ENCODE peak calls at places on chromosomes 13 and 19, in eight cellular contexts. L is mucosa of descending colon, Z is mesothelial cell of epicardium, W is nephron progenitor cell, X is heart right ventricle, N is breast epithelium, F is HL-60, R is Peyer's patch. E is an unnamed sample.

GRCh38 chr19:7507884-7508283 is 8.0 kb upstream of the ZNF358 start:
- DNase-seq in R (peak), F (no peak), X (no peak), L (peak), N (no peak), Z (no peak), W (peak), E (no peak)

GRCh38 chr13:20230913-20231838 is 943 bp downstream of the GJB6 start:
- DNase-seq in F (no peak), W (no peak), N (no peak), R (no peak), X (no peak), Z (no peak), L (no peak), E (no peak)

GRCh38 chr13:114031631-114032030 is 57.8 kb upstream of the C13orf46 start:
- DNase-seq in X (no peak), R (no peak), Z (no peak), W (no peak), L (no peak), F (no peak), N (no peak), E (no peak)

GRCh38 chr13:96499646-96500045 is 409.7 kb downstream of the HS6ST3 start:
- DNase-seq in F (no peak), L (no peak), N (no peak), Z (no peak), X (no peak), R (no peak), W (no peak), E (no peak)

GRCh38 chr19:15934332-15935078 is at the start of gene CYP4F11:
- DNase-seq in W (no peak), Z (no peak), R (peak), N (peak), L (peak), X (peak), F (no peak), E (no peak)

GRCh38 chr19:48636859-48637448 is at the start of gene DBP:
- DNase-seq in W (peak), Z (no peak), L (peak), X (peak), R (no peak), F (no peak), N (peak), E (no peak)

GRCh38 chr19:58252102-58252685 is 23.5 kb downstream of the ZNF544 start:
- DNase-seq in X (no peak), Z (no peak), W (no peak), L (no peak), N (no peak), F (no peak), R (no peak), E (no peak)

GRCh38 chr13:111431241-111431640 is 110.8 kb downstream of the TEX29 start:
- DNase-seq in L (no peak), N (no peak), X (no peak), R (no peak), W (no peak), F (no peak), Z (no peak), E (no peak)

GRCh38 chr13:113882266-113882627 is 18.4 kb upstream of the GAS6 start:
- DNase-seq in W (no peak), N (no peak), Z (no peak), X (peak), R (no peak), F (no peak), L (no peak), E (no peak)

GRCh38 chr19:49145485-49146407 is 9.4 kb downstream of the HRC start:
- DNase-seq in N (peak), Z (peak), F (peak), W (peak), X (peak), R (peak), L (peak), E (peak)

GRCh38 chr19:46218160-46218559 is 11.4 kb upstream of the IGFL1 start:
- DNase-seq in F (peak), Z (no peak), W (peak), R (no peak), N (no peak), X (no peak), L (no peak), E (no peak)

GRCh38 chr13:27969073-27969865 is at the start of gene CDX2:
- DNase-seq in W (peak), X (no peak), L (peak), N (no peak), F (no peak), R (peak), Z (no peak), E (no peak)

GRCh38 chr13:32811297-32811800 is 204.9 kb upstream of the KL start:
- DNase-seq in F (no peak), R (no peak), N (no peak), X (no peak), L (no peak), Z (no peak), W (peak), E (no peak)

GRCh38 chr13:45490068-45490467 is 25.3 kb downstream of the COG3 start:
- DNase-seq in L (no peak), W (no peak), F (no peak), R (no peak), Z (no peak), X (no peak), N (no peak), E (no peak)

GRCh38 chr13:33213797-33214196 is 71.8 kb downstream of the STARD13 start:
- DNase-seq in W (no peak), R (no peak), Z (no peak), L (no peak), N (no peak), F (no peak), X (no peak), E (no peak)

GRCh38 chr13:62320129-62320724 is 904.6 kb upstream of the PCDH20 start:
- DNase-seq in W (no peak), X (no peak), L (no peak), R (no peak), F (no peak), Z (no peak), N (no peak), E (no peak)

GRCh38 chr13:62321139-62321538 is 905.5 kb upstream of the PCDH20 start:
- DNase-seq in N (no peak), X (no peak), L (no peak), W (no peak), R (no peak), Z (no peak), F (no peak), E (no peak)

GRCh38 chr13:62320731-62321130 is 905.1 kb upstream of the PCDH20 start:
- DNase-seq in L (no peak), F (no peak), N (no peak), R (no peak), X (no peak), Z (no peak), W (no peak), E (no peak)

GRCh38 chr13:62324842-62325241 is 909.2 kb upstream of the PCDH20 start:
- DNase-seq in Z (no peak), W (no peak), N (no peak), F (no peak), L (no peak), R (no peak), X (no peak), E (no peak)

GRCh38 chr13:62321895-62322294 is 906.2 kb upstream of the PCDH20 start:
- DNase-seq in F (no peak), X (no peak), Z (no peak), N (no peak), R (no peak), L (no peak), W (no peak), E (no peak)
- TF ChIP-seq CTCF in F (no peak), X (no peak), Z (no peak), N (no peak), R (no peak), L (no peak), W (no peak), E (no peak)

DNA sequence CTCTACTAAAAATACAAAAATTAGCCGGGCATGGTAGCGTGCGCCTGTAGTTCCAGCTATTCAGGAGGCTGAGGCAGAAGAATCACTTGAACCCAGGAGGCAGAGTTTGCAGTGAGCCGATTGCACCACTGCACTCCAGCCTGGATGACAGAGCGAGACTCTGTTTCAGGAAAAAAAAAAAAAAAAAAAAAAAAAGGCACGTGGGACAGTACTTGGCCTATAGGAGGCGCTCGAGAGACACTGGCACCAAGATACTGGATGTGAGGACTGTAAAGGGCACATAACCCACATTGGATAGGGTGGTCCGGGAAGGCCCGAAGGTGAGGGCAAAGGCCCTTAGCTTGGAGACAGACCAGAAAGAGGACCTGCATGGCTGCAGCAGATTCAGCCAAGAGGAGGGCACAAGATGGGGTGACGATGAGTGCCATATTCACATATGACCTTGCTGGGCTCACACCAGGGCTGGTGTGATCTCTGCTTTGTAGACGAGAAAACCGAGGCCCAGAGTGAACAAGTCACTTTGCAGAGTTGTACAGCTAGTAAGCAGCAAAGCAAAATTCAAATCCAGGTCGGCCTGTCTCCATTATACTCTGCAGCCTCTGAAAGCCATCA is 89.4 kb downstream of the DPF1 start:
- DNase-seq in X (peak), R (no peak), F (no peak), W (peak), Z (no peak), N (no peak), L (no peak), E (no peak)
- TF ChIP-seq CTCF in X (peak), R (no peak), F (peak), W (peak), Z (peak), N (peak), L (no peak), E (peak)

GRCh38 chr13:109428146-109428545 is 358.2 kb downstream of the IRS2 start:
- DNase-seq in W (no peak), Z (no peak), L (no peak), F (no peak), R (no peak), X (no peak), N (no peak), E (no peak)

GRCh38 chr13:109427148-109427547 is 359.2 kb downstream of the IRS2 start:
- DNase-seq in N (no peak), X (no peak), Z (no peak), W (no peak), F (no peak), R (no peak), L (no peak), E (no peak)

GRCh38 chr13:109425821-109426689 is 360.3 kb downstream of the IRS2 start:
- DNase-seq in Z (no peak), F (no peak), W (no peak), N (no peak), L (no peak), X (no peak), R (no peak), E (no peak)

GRCh38 chr13:109426690-109426990 is 359.7 kb downstream of the IRS2 start:
- DNase-seq in W (no peak), L (no peak), F (no peak), Z (no peak), X (no peak), R (no peak), N (no peak), E (no peak)

GRCh38 chr13:109427695-109428094 is 358.7 kb downstream of the IRS2 start:
- DNase-seq in N (no peak), X (no peak), Z (no peak), F (no peak), R (no peak), L (no peak), W (no peak), E (no peak)
- TF ChIP-seq CTCF in N (no peak), X (no peak), Z (no peak), F (no peak), R (no peak), L (no peak), W (no peak), E (no peak)

DNA sequence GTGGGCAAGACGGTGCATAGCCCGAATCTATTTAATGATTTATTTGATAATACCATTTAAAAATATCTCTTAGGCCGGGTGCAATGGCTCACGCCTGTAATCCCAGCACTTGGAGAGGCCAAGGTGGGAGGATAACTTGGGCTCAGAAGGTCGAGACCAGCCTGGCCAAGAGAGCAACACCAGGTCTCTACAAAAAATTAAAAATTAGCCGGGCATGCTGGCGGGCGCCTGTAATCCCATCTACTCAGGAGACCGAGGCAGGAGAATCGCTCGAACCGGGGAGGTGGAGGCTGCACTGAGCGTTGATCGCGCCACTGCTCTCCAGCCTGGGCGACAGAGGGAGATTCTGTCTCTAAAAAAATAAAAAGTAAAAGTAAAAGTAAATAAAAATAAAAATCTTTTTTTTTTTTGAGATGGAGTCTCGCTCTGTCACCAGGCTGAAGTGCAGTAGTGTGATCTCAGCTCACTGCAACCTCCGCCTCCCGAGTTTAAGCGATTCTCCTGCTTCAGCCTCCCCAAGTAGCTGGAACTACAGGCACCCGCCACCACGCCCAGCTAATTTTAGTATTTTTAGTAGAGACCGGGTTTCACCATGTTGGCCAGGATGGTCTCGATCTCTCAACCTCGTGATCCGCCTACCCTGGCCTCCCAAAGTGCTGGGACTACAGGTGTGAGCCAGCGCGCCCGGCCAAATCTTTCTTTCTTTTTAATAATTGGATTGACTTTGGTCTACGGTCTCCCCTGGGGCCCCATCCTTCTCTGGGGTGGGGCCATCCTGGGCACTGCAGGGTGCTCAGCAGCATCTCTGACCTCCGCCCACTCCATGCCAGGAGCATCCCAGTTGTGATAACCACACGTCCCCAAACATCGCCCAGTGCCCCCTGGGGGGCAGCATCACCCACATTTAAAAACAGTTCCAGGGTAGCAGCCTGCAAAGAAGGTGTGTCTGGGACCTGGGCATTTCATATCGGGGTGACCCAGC is 90.7 kb downstream of the GNG7 start:
- DNase-seq in F (no peak), L (peak), N (no peak), W (no peak), X (no peak), R (no peak), Z (no peak), E (no peak)
- TF ChIP-seq CTCF in F (no peak), L (no peak), N (no peak), W (peak), X (peak), R (no peak), Z (peak), E (peak)

GRCh38 chr19:2424686-2425621 is 2.4 kb downstream of the TIMM13 start:
- DNase-seq in Z (no peak), F (peak), R (peak), N (no peak), L (no peak), W (peak), X (no peak), E (peak)
- TF ChIP-seq CTCF in Z (peak), F (peak), R (no peak), N (no peak), L (no peak), W (peak), X (no peak), E (no peak)

DNA sequence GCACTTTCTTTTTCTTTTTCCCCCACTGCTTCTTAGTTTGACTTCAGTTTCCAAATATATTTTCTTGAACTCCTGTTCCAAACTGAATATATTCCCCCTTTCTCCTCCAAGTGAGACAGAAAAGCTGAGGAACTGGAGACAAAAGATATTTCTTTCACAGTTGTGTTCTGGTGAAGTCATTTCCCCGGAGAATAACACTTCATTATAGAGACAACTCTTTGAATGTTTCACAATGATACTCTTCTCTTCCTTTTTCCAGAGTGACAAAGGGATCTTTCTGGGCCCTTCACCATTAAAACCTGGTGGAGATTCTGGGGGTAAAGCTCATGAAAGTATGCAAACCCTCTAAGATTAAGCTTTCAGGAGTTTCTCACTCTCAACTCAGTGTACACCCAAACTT is 860.8 kb upstream of the SLITRK5 start:
- DNase-seq in F (no peak), X (no peak), R (no peak), L (no peak), N (no peak), Z (no peak), W (no peak), E (no peak)
- TF ChIP-seq CTCF in F (no peak), X (no peak), R (no peak), L (no peak), N (no peak), Z (no peak), W (no peak), E (no peak)

GRCh38 chr19:34662919-34663318 is 14.0 kb downstream of the SCGB2B2 start:
- DNase-seq in X (no peak), F (no peak), W (no peak), Z (no peak), R (no peak), N (no peak), L (no peak), E (peak)
- TF ChIP-seq CTCF in X (peak), F (peak), W (peak), Z (no peak), R (no peak), N (no peak), L (no peak), E (peak)

E was measured in CD8-positive, alpha-beta T cell.